ENCODE peak calls at places on chromosomes 11 and 22, in six cellular contexts. F is IMR-90, K is trophoblast cell, G is H1, P is H9, R is mesenchymal stem cell. J is an unnamed sample.
A peak's percentile ranks its signal among the peaks of the same experiment; 100 is the strongest.

GRCh38 chr11:45053736-45054446 is 92.5 kb upstream of the PRDM11 start:
- DNase-seq in P (no peak), R (no peak), F (no peak), G (no peak), K (no peak), J (no peak)

GRCh38 chr11:38089728-38090127 is 1491.7 kb upstream of the RAG2 start:
- DNase-seq in P (no peak), R (peak; percentile 63), F (no peak), G (no peak), K (peak; percentile 98), J (no peak)

GRCh38 chr11:6437993-6438392 is 2.8 kb downstream of the HPX start:
- DNase-seq in P (no peak), K (no peak), G (no peak), R (no peak), F (no peak), J (no peak)

GRCh38 chr11:2790581-2790925 is 90.8 kb upstream of the KCNQ1OT1 start:
- DNase-seq in R (no peak), K (no peak), G (no peak), F (no peak), P (peak; percentile 19), J (no peak)

GRCh38 chr11:99592241-99592640 is 571.5 kb downstream of the CNTN5 start:
- DNase-seq in R (no peak), G (no peak), K (no peak), P (no peak), F (peak; percentile 3), J (no peak)

GRCh38 chr11:62593434-62594044 is 2.2 kb upstream of the TUT1 start:
- DNase-seq in G (no peak), F (peak; percentile 70), P (peak; percentile 85), R (peak; percentile 77), K (peak; percentile 76), J (peak; percentile 70)

GRCh38 chr11:97754976-97755375 is 1265.8 kb upstream of the CNTN5 start:
- DNase-seq in F (no peak), R (no peak), P (no peak), G (no peak), K (no peak), J (peak; percentile 21)

GRCh38 chr11:103476874-103477273 is 367.6 kb downstream of the DYNC2H1 start:
- DNase-seq in G (no peak), K (no peak), R (no peak), P (no peak), F (no peak), J (no peak)

GRCh38 chr11:5449432-5449831 is 309 bp downstream of the OR51I2 start:
- DNase-seq in G (no peak), P (no peak), F (no peak), K (no peak), R (no peak), J (no peak)

GRCh38 chr11:124891390-124891861 is 6.2 kb downstream of the ROBO4 start:
- DNase-seq in K (no peak), R (no peak), P (peak; percentile 77), G (no peak), F (no peak), J (no peak)

GRCh38 chr11:12218909-12219308 is 108.5 kb downstream of the MICAL2 start:
- DNase-seq in R (no peak), P (no peak), K (no peak), F (no peak), G (no peak), J (no peak)

GRCh38 chr11:72471005-72471898 is 36.9 kb upstream of the CLPB start:
- DNase-seq in R (peak; percentile 79), F (peak; percentile 62), P (peak; percentile 85), G (peak; percentile 44), K (peak; percentile 81), J (peak; percentile 70)

GRCh38 chr11:83836883-83837654 is 550.9 kb upstream of the CCDC90B start:
- DNase-seq in K (peak; percentile 46), G (peak; percentile 17), R (peak; percentile 67), P (peak; percentile 79), F (peak; percentile 50), J (peak; percentile 51)

GRCh38 chr11:75430692-75431532 is 2.1 kb downstream of the KLHL35 start:
- DNase-seq in K (no peak), R (no peak), G (no peak), P (no peak), F (no peak), J (no peak)

GRCh38 chr11:112294688-112295340 is 34.2 kb upstream of the PLET1 start:
- DNase-seq in K (no peak), P (no peak), F (no peak), R (peak; percentile 12), G (no peak), J (no peak)

GRCh38 chr11:119903389-119903788 is 174.4 kb upstream of the NECTIN1 start:
- DNase-seq in K (no peak), F (no peak), P (no peak), R (no peak), G (no peak), J (no peak)

GRCh38 chr11:206516-207212 is 535 bp downstream of the BET1L start:
- DNase-seq in G (no peak), F (no peak), P (no peak), K (peak; percentile 44), R (peak; percentile 42), J (peak; percentile 12)

GRCh38 chr11:60921259-60921658 is 3.0 kb upstream of the TMEM132A start:
- DNase-seq in F (no peak), K (no peak), G (no peak), P (no peak), R (no peak), J (no peak)

GRCh38 chr11:76614471-76615183 is 55.9 kb downstream of the LRRC32 start:
- DNase-seq in R (no peak), P (no peak), F (no peak), G (no peak), K (no peak), J (no peak)

GRCh38 chr11:64348611-64349387 is 8.8 kb downstream of the CCDC88B start:
- DNase-seq in G (no peak), R (no peak), F (no peak), K (no peak), P (no peak), J (no peak)

GRCh38 chr11:9815486-9816136 is 151.7 kb downstream of the SWAP70 start:
- DNase-seq in R (peak; percentile 78), F (peak; percentile 87), K (peak; percentile 64), G (no peak), P (no peak), J (no peak)

GRCh38 chr22:31676700-31677099 is 14.7 kb upstream of the PISD start:
- DNase-seq in P (peak; percentile 98), F (peak; percentile 74), R (peak; percentile 83), K (peak; percentile 99), G (peak; percentile 86), J (peak; percentile 51)

GRCh38 chr22:41092023-41092817 is at the start of gene EP300:
- DNase-seq in F (peak; percentile 68), P (peak; percentile 62), K (peak; percentile 64), R (peak; percentile 83), G (no peak), J (peak; percentile 64)
- H2BK120ac ChIP-seq in F (peak within 1 kb of the TSS; percentile 56), P (peak within 1 kb of the TSS; percentile 87), K (peak within 1 kb of the TSS; percentile 100), R (peak within 1 kb of the TSS; percentile 97), G (peak within 1 kb of the TSS; percentile 90), J (peak within 1 kb of the TSS; percentile 96)

DNA sequence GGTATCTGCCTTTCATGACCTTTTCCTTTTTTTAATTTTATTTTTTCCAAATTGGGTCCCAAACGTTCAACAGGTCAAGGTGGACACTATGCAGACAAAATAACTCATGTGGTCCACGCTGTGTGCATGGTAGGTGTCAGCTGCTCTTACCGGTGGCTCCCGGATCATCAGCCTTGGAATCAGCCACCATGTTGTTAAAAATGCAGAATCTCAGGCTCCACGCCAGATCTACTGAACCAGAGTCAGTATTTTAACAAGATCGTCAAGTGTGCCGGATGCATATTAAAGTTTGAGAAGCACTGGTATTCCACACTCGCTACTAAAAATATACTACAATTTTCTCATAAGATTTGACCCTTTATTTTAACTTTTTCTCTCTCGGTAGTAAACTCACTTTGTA is 568 bp upstream of the LDLRAD3 start:
- DNase-seq in K (no peak), R (no peak), F (no peak), G (no peak), P (no peak), J (no peak)
- H3K23ac ChIP-seq in K (no peak overlapping the region), R (no peak overlapping the region), F (peak overlapping the region; percentile 89), G (no peak overlapping the region), P (no peak overlapping the region), J (no peak overlapping the region)

DNA sequence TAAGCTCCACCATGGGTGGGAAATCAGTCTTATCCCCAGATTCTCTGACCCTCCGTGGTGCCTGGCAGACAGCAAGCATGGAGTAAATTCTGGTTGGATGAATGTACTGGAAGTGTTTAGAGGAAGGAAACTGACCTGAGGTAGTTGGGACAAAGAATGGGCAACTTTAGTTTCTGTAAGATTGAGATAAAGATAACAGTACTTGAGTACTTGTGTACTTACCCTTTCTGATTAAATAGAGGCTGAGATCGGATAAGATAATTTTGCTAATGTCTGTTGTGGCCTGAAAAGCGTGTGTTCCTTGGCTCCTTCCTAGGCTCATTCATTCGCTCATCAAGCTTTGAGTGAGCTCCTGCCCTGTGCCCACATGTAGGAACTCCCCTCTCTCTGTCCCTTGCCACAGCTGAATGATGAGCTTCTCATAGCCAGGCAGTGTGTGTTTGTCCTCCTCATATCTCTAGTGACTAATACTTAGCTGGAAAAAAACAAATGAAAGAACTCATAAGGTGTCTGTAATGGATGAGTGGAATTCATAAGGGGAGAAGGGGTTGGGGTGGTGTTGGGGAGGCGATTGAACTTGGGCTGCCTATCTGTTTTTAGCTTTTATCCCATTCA is 118.1 kb downstream of the DBX1 start:
- DNase-seq in G (no peak), R (peak; percentile 30), F (peak; percentile 56), P (no peak), K (no peak), J (no peak)
- H4K91ac ChIP-seq in G (no peak overlapping the region), R (no peak overlapping the region), F (no peak overlapping the region), P (no peak overlapping the region), K (peak overlapping the region; percentile 45), J (no peak overlapping the region)

GRCh38 chr11:18394300-18394927 is at the start of gene LDHA:
- DNase-seq in F (peak; percentile 94), K (peak; percentile 95), R (peak; percentile 96), P (peak; percentile 89), G (peak; percentile 66), J (peak; percentile 39)
- H2BK120ac ChIP-seq in F (peak within 1 kb of the TSS; percentile 79), K (peak within 1 kb of the TSS; percentile 3), R (peak within 1 kb of the TSS; percentile 44), P (peak within 1 kb of the TSS; percentile 65), G (no peak within 1 kb of the TSS), J (peak within 1 kb of the TSS; percentile 99)

DNA sequence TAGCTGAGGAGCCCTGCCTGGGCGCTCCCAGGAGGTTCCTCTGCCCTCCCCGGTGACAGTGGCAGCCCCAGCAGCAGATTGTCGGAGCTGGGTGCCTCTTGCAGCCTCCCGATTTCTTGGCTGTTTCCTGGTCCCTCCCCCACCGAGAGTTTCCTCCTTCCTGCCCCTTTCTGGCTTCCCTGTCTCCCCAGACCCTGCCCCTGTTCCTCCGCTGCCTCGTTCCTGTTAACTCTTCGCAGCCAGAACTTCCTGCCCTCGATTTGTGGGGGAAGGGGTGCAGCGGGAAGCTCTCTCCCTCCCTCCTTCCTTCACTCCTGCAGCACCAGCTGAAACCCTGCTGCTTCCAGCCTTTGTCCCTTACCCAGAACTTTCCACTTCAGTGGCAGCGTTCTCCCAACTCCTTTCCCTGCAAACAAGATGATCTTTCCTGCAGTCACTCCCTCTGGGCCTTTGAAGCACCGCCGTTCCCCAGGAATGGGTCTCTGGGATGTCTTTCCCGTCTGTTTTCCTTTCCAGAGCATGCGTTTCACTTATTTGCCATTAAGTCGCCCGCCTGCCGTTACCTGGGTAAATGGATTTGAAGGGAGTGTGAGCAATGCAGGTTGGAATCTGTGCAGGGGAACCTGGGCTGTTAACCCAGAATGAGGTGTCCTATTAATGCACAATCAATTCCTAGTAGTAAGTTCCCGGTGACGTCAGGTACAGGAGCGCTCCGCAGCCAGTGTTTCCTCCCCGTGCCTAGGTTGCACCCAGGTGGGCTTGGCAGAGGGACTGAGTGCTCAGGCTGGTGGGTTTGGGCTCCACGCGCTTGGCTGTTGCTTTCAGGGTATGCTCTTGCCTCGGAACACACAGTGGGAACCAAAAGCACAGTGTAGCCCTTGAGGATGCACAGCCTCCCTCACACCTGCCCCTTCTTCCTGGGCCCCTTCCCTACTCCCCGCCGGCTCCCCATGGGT is 4.3 kb downstream of the GRK2 start:
- DNase-seq in R (peak; percentile 51), K (no peak), F (no peak), G (no peak), P (peak; percentile 70), J (no peak)
- H3K23ac ChIP-seq in R (no peak overlapping the region), K (no peak overlapping the region), F (peak overlapping the region; percentile 51), G (no peak overlapping the region), P (no peak overlapping the region), J (peak overlapping the region; percentile 92)

J was measured in neuronal stem cell.